ENCODE peak calls at places on chromosomes 5 and 9, in five cellular contexts. One of them, this sample, is unnamed.

GRCh38 chr5:127011151-127011550 is 19.2 kb downstream of the MARCHF3 start:
- DNase-seq in endodermal cell: no peak
- DNase-seq in keratinocyte: no peak
- DNase-seq in mesenchymal stem cell: no peak
- DNase-seq in MM.1S: no peak
- DNase-seq in this sample: no peak

GRCh38 chr5:157197088-157197487 is 16.4 kb downstream of the ITK start:
- DNase-seq in endodermal cell: no peak
- DNase-seq in keratinocyte: no peak
- DNase-seq in mesenchymal stem cell: no peak
- DNase-seq in MM.1S: no peak
- DNase-seq in this sample: no peak

GRCh38 chr5:96067902-96068614 is 106.4 kb upstream of the ELL2 start:
- DNase-seq in MM.1S: no peak
- DNase-seq in endodermal cell: peak
- DNase-seq in keratinocyte: peak
- DNase-seq in mesenchymal stem cell: peak
- DNase-seq in this sample: no peak

GRCh38 chr9:33467526-33467925 is 6.2 kb downstream of the NOL6 start:
- DNase-seq in keratinocyte: no peak
- DNase-seq in mesenchymal stem cell: no peak
- DNase-seq in endodermal cell: no peak
- DNase-seq in MM.1S: no peak
- DNase-seq in this sample: no peak

GRCh38 chr5:110086658-110087388 is 397.1 kb downstream of the MAN2A1 start:
- DNase-seq in keratinocyte: peak
- DNase-seq in endodermal cell: no peak
- DNase-seq in mesenchymal stem cell: peak
- DNase-seq in MM.1S: no peak
- DNase-seq in this sample: no peak

GRCh38 chr9:89000973-89001916 is 10.0 kb downstream of the S1PR3 start:
- DNase-seq in keratinocyte: no peak
- DNase-seq in mesenchymal stem cell: peak
- DNase-seq in endodermal cell: peak
- DNase-seq in MM.1S: peak
- DNase-seq in this sample: peak

GRCh38 chr5:132369471-132370240 is at the start of gene SLC22A5:
- DNase-seq in mesenchymal stem cell: peak
- DNase-seq in endodermal cell: peak
- DNase-seq in MM.1S: peak
- DNase-seq in keratinocyte: no peak
- DNase-seq in this sample: peak

GRCh38 chr9:21031091-21031817 is at the start of gene HACD4:
- DNase-seq in MM.1S: no peak
- DNase-seq in mesenchymal stem cell: peak
- DNase-seq in keratinocyte: no peak
- DNase-seq in endodermal cell: peak
- DNase-seq in this sample: no peak

GRCh38 chr9:8292657-8293056 is 493.1 kb upstream of the DMAC1 start:
- DNase-seq in mesenchymal stem cell: no peak
- DNase-seq in endodermal cell: no peak
- DNase-seq in MM.1S: no peak
- DNase-seq in keratinocyte: no peak
- DNase-seq in this sample: no peak

GRCh38 chr5:95884021-95884333 is 61.5 kb upstream of the GLRX start:
- DNase-seq in keratinocyte: no peak
- DNase-seq in MM.1S: no peak
- DNase-seq in mesenchymal stem cell: peak
- DNase-seq in endodermal cell: no peak
- DNase-seq in this sample: peak

GRCh38 chr5:9440517-9440916 is 105.4 kb downstream of the SEMA5A start:
- DNase-seq in mesenchymal stem cell: peak
- DNase-seq in keratinocyte: peak
- DNase-seq in MM.1S: no peak
- DNase-seq in endodermal cell: no peak
- DNase-seq in this sample: no peak

GRCh38 chr9:72304538-72304937 is 60.5 kb downstream of the ZFAND5 start:
- DNase-seq in mesenchymal stem cell: no peak
- DNase-seq in endodermal cell: no peak
- DNase-seq in keratinocyte: no peak
- DNase-seq in MM.1S: no peak
- DNase-seq in this sample: no peak

GRCh38 chr5:1535646-1536045 is 11.9 kb upstream of the LPCAT1 start:
- DNase-seq in endodermal cell: no peak
- DNase-seq in keratinocyte: no peak
- DNase-seq in MM.1S: no peak
- DNase-seq in mesenchymal stem cell: no peak
- DNase-seq in this sample: no peak

GRCh38 chr5:1536298-1537165 is 12.8 kb upstream of the LPCAT1 start:
- DNase-seq in mesenchymal stem cell: peak
- DNase-seq in endodermal cell: peak
- DNase-seq in MM.1S: peak
- DNase-seq in keratinocyte: peak
- DNase-seq in this sample: no peak

GRCh38 chr5:1538741-1539392 is 15.1 kb upstream of the LPCAT1 start:
- DNase-seq in endodermal cell: no peak
- DNase-seq in mesenchymal stem cell: no peak
- DNase-seq in MM.1S: no peak
- DNase-seq in keratinocyte: no peak
- DNase-seq in this sample: no peak

GRCh38 chr5:1538276-1538675 is 14.5 kb upstream of the LPCAT1 start:
- DNase-seq in mesenchymal stem cell: no peak
- DNase-seq in MM.1S: no peak
- DNase-seq in endodermal cell: peak
- DNase-seq in keratinocyte: no peak
- DNase-seq in this sample: no peak

DNA sequence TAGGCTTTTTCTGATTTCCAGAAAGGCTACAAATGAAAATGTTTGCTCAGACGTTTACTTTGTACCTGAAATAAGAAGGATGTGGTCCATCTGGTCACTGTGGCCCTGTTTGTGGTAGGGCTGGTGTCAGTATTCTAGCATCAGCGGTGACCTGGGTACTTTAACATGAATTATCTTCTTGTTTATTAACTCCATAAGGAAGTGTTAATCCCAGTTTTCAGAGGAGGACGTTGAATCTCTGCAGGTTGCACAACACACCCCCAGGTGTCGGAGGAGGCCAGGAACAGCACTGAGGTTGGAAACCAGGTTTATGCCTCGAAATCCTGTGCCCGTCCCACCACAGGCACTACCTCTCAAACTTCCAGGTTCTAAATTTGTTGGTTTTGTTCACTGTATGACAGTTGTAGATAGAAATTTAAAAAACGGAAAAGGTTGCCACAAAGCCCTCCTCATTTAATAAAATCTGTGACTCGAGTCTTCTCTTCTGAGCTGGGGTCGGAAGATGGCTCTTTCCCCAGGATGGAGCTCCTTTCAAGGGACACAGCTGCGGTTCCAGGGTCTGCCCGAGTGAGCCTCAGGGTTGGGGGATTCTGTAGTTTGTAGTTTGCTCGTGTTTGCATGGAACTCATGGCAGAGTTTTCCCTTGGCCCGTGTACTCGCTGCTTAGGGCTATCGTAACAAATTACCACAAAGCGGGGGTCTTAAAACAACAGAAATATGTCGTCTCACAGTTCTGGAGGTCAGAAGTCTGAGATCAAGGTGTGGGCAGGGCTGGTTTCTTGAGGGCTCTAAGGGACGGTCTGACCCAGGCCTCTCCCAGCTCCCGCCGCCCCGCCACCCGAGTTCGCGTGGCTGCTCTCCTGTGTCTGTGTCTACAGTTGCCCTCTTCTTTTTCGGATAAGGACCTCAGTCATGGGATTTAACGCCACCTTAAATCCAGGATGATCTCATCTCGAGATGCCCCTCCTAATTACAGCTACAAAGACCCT is 13.7 kb upstream of the LPCAT1 start:
- DNase-seq in keratinocyte: no peak
- DNase-seq in endodermal cell: peak
- DNase-seq in mesenchymal stem cell: no peak
- DNase-seq in MM.1S: no peak
- DNase-seq in this sample: no peak
- H3K9ac ChIP-seq in keratinocyte: no peak
- H3K9ac ChIP-seq in endodermal cell: no peak
- H3K9ac ChIP-seq in mesenchymal stem cell: peak
- H3K9ac ChIP-seq in MM.1S: no peak
- H3K9ac ChIP-seq in this sample: no peak

DNA sequence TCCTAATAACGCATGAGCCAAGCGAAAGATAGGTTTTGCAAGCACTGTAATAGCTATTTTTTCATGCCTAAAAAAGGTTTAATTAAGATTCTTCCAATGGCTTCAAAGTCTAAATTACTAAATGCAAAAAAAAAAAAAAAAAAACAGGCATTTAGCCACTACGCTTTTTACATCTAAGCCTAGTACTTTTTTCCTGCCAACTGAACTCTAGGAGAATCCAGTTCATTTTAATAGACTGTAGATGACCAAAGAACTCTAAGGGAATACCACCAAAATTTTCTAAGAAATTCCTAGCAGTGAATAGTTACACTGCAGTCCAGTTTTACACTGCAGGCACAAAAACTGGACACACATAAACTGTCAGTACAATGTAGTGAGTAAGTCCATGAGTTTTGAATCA is 9.8 kb downstream of the DIAPH1 start:
- DNase-seq in mesenchymal stem cell: no peak
- DNase-seq in MM.1S: no peak
- DNase-seq in endodermal cell: no peak
- DNase-seq in keratinocyte: no peak
- DNase-seq in this sample: no peak
- H3K9ac ChIP-seq in mesenchymal stem cell: no peak
- H3K9ac ChIP-seq in MM.1S: no peak
- H3K9ac ChIP-seq in endodermal cell: no peak
- H3K9ac ChIP-seq in keratinocyte: no peak
- H3K9ac ChIP-seq in this sample: no peak

GRCh38 chr9:128683340-128684064 is 5.5 kb upstream of the SET start:
- DNase-seq in MM.1S: peak
- DNase-seq in keratinocyte: no peak
- DNase-seq in endodermal cell: peak
- DNase-seq in mesenchymal stem cell: peak
- DNase-seq in this sample: no peak

GRCh38 chr9:128675382-128675781 is 13.6 kb upstream of the SET start:
- DNase-seq in keratinocyte: no peak
- DNase-seq in endodermal cell: peak
- DNase-seq in mesenchymal stem cell: no peak
- DNase-seq in MM.1S: no peak
- DNase-seq in this sample: no peak

GRCh38 chr9:128677787-128678186 is 11.2 kb upstream of the SET start:
- DNase-seq in MM.1S: no peak
- DNase-seq in endodermal cell: no peak
- DNase-seq in mesenchymal stem cell: no peak
- DNase-seq in keratinocyte: no peak
- DNase-seq in this sample: no peak
- H3K9ac ChIP-seq in MM.1S: no peak
- H3K9ac ChIP-seq in endodermal cell: no peak
- H3K9ac ChIP-seq in mesenchymal stem cell: no peak
- H3K9ac ChIP-seq in keratinocyte: no peak
- H3K9ac ChIP-seq in this sample: no peak

GRCh38 chr5:179802207-179802883 is 4.3 kb downstream of the MGAT4B start:
- DNase-seq in keratinocyte: no peak
- DNase-seq in mesenchymal stem cell: no peak
- DNase-seq in endodermal cell: peak
- DNase-seq in MM.1S: no peak
- DNase-seq in this sample: no peak

GRCh38 chr5:179804599-179804947 is 2.1 kb downstream of the MGAT4B start:
- DNase-seq in endodermal cell: no peak
- DNase-seq in mesenchymal stem cell: no peak
- DNase-seq in MM.1S: no peak
- DNase-seq in keratinocyte: no peak
- DNase-seq in this sample: no peak

GRCh38 chr5:179802950-179803562 is 3.6 kb downstream of the MGAT4B start:
- DNase-seq in mesenchymal stem cell: no peak
- DNase-seq in keratinocyte: no peak
- DNase-seq in endodermal cell: peak
- DNase-seq in MM.1S: no peak
- DNase-seq in this sample: no peak

GRCh38 chr5:179805070-179805528 is 1.6 kb downstream of the MGAT4B start:
- DNase-seq in endodermal cell: no peak
- DNase-seq in keratinocyte: no peak
- DNase-seq in MM.1S: no peak
- DNase-seq in mesenchymal stem cell: no peak
- DNase-seq in this sample: no peak

GRCh38 chr5:179803651-179804598 is 2.7 kb downstream of the MGAT4B start:
- DNase-seq in MM.1S: no peak
- DNase-seq in endodermal cell: peak
- DNase-seq in keratinocyte: no peak
- DNase-seq in mesenchymal stem cell: peak
- DNase-seq in this sample: peak
- H3K9ac ChIP-seq in MM.1S: peak
- H3K9ac ChIP-seq in endodermal cell: no peak
- H3K9ac ChIP-seq in keratinocyte: no peak
- H3K9ac ChIP-seq in mesenchymal stem cell: peak
- H3K9ac ChIP-seq in this sample: peak

GRCh38 chr5:91007780-91008402 is 375.2 kb downstream of the ARRDC3 start:
- DNase-seq in mesenchymal stem cell: no peak
- DNase-seq in MM.1S: no peak
- DNase-seq in keratinocyte: no peak
- DNase-seq in endodermal cell: no peak
- DNase-seq in this sample: no peak

GRCh38 chr5:91010090-91010489 is 373.0 kb downstream of the ARRDC3 start:
- DNase-seq in keratinocyte: no peak
- DNase-seq in mesenchymal stem cell: no peak
- DNase-seq in endodermal cell: no peak
- DNase-seq in MM.1S: no peak
- DNase-seq in this sample: no peak

GRCh38 chr5:91007251-91007650 is 375.9 kb downstream of the ARRDC3 start:
- DNase-seq in endodermal cell: no peak
- DNase-seq in MM.1S: no peak
- DNase-seq in mesenchymal stem cell: no peak
- DNase-seq in keratinocyte: no peak
- DNase-seq in this sample: peak

GRCh38 chr5:91011029-91011428 is 372.1 kb downstream of the ARRDC3 start:
- DNase-seq in MM.1S: no peak
- DNase-seq in endodermal cell: no peak
- DNase-seq in keratinocyte: no peak
- DNase-seq in mesenchymal stem cell: no peak
- DNase-seq in this sample: no peak

GRCh38 chr5:91006708-91007107 is 376.4 kb downstream of the ARRDC3 start:
- DNase-seq in MM.1S: no peak
- DNase-seq in mesenchymal stem cell: no peak
- DNase-seq in keratinocyte: no peak
- DNase-seq in endodermal cell: no peak
- DNase-seq in this sample: no peak
- H3K9ac ChIP-seq in MM.1S: no peak
- H3K9ac ChIP-seq in mesenchymal stem cell: no peak
- H3K9ac ChIP-seq in keratinocyte: no peak
- H3K9ac ChIP-seq in endodermal cell: no peak
- H3K9ac ChIP-seq in this sample: no peak

DNA sequence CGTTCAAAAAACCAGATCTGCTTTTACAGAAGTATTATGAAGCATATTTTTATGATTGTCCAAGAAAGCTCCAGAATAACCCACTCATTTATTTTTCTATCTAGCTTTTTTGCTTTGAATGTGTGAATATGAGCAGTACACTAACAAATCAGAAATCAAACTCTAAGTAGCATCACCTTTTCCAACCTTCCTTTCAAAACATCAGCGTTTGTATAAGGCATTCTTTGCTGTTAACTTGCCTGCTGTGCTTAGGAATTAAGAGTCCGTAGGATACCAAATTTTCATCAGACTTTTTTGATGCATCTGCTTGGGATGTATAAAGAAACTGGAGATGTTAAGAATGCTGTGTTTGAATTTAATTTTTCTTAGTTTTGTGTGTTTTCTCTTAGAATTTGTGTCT is 3.8 kb downstream of the TLE4 start:
- DNase-seq in mesenchymal stem cell: no peak
- DNase-seq in MM.1S: no peak
- DNase-seq in endodermal cell: no peak
- DNase-seq in keratinocyte: no peak
- DNase-seq in this sample: no peak
- H3K9ac ChIP-seq in mesenchymal stem cell: no peak
- H3K9ac ChIP-seq in MM.1S: no peak
- H3K9ac ChIP-seq in endodermal cell: no peak
- H3K9ac ChIP-seq in keratinocyte: no peak
- H3K9ac ChIP-seq in this sample: no peak